ENCODE peak calls at places on chromosomes 3 and 15, in ten cellular contexts. One of them, this sample, is unnamed.

GRCh38 chr15:74387141-74387541 is 19.7 kb upstream of the CYP11A1 start:
- DNase-seq in ascending aorta: no peak
- DNase-seq in fibroblast of mammary gland: no peak
- DNase-seq in astrocyte: no peak
- DNase-seq in K562: peak
- DNase-seq in right atrium auricular region: no peak
- DNase-seq in MM.1S: no peak
- DNase-seq in fibroblast of the aortic adventitia: no peak
- DNase-seq in cardiac fibroblast: no peak
- DNase-seq in choroid plexus epithelial cell: no peak
- DNase-seq in this sample: no peak

GRCh38 chr3:63819151-63819398 is at the start of gene C3orf49:
- DNase-seq in K562: no peak
- DNase-seq in cardiac fibroblast: no peak
- DNase-seq in fibroblast of the aortic adventitia: no peak
- DNase-seq in right atrium auricular region: no peak
- DNase-seq in ascending aorta: no peak
- DNase-seq in fibroblast of mammary gland: no peak
- DNase-seq in MM.1S: no peak
- DNase-seq in astrocyte: no peak
- DNase-seq in choroid plexus epithelial cell: no peak
- DNase-seq in this sample: no peak

GRCh38 chr3:46261926-46262594 is 19.8 kb downstream of the CCR3 start:
- DNase-seq in MM.1S: peak
- DNase-seq in K562: no peak
- DNase-seq in fibroblast of mammary gland: no peak
- DNase-seq in cardiac fibroblast: no peak
- DNase-seq in ascending aorta: no peak
- DNase-seq in choroid plexus epithelial cell: no peak
- DNase-seq in fibroblast of the aortic adventitia: peak
- DNase-seq in astrocyte: no peak
- DNase-seq in right atrium auricular region: no peak
- DNase-seq in this sample: no peak

GRCh38 chr3:196558476-196558875 is 9.9 kb downstream of the WDR53 start:
- DNase-seq in astrocyte: no peak
- DNase-seq in right atrium auricular region: no peak
- DNase-seq in ascending aorta: no peak
- DNase-seq in MM.1S: no peak
- DNase-seq in choroid plexus epithelial cell: no peak
- DNase-seq in fibroblast of the aortic adventitia: no peak
- DNase-seq in cardiac fibroblast: no peak
- DNase-seq in fibroblast of mammary gland: no peak
- DNase-seq in K562: no peak
- DNase-seq in this sample: no peak

GRCh38 chr15:64792282-64792681 is 16.9 kb upstream of the RBPMS2 start:
- DNase-seq in cardiac fibroblast: no peak
- DNase-seq in MM.1S: no peak
- DNase-seq in ascending aorta: no peak
- DNase-seq in right atrium auricular region: no peak
- DNase-seq in astrocyte: peak
- DNase-seq in fibroblast of mammary gland: peak
- DNase-seq in choroid plexus epithelial cell: no peak
- DNase-seq in fibroblast of the aortic adventitia: no peak
- DNase-seq in K562: no peak
- DNase-seq in this sample: no peak

GRCh38 chr3:195729476-195729875 is 8.7 kb downstream of the MUC20 start:
- DNase-seq in fibroblast of the aortic adventitia: no peak
- DNase-seq in K562: no peak
- DNase-seq in right atrium auricular region: no peak
- DNase-seq in cardiac fibroblast: no peak
- DNase-seq in MM.1S: no peak
- DNase-seq in fibroblast of mammary gland: no peak
- DNase-seq in ascending aorta: no peak
- DNase-seq in astrocyte: no peak
- DNase-seq in choroid plexus epithelial cell: no peak
- DNase-seq in this sample: no peak

GRCh38 chr3:16249336-16249735 is 15.4 kb downstream of the DPH3 start:
- DNase-seq in MM.1S: peak
- DNase-seq in fibroblast of mammary gland: peak
- DNase-seq in cardiac fibroblast: peak
- DNase-seq in fibroblast of the aortic adventitia: peak
- DNase-seq in K562: peak
- DNase-seq in ascending aorta: no peak
- DNase-seq in choroid plexus epithelial cell: peak
- DNase-seq in right atrium auricular region: no peak
- DNase-seq in astrocyte: no peak
- DNase-seq in this sample: peak

GRCh38 chr3:48187579-48188265 is 495 bp downstream of the CDC25A start:
- DNase-seq in fibroblast of the aortic adventitia: no peak
- DNase-seq in ascending aorta: no peak
- DNase-seq in MM.1S: peak
- DNase-seq in right atrium auricular region: no peak
- DNase-seq in K562: peak
- DNase-seq in astrocyte: no peak
- DNase-seq in fibroblast of mammary gland: no peak
- DNase-seq in cardiac fibroblast: peak
- DNase-seq in choroid plexus epithelial cell: no peak
- DNase-seq in this sample: peak

GRCh38 chr15:70195171-70195807 is 97.6 kb upstream of the TLE3 start:
- DNase-seq in MM.1S: no peak
- DNase-seq in fibroblast of mammary gland: no peak
- DNase-seq in fibroblast of the aortic adventitia: no peak
- DNase-seq in cardiac fibroblast: no peak
- DNase-seq in astrocyte: no peak
- DNase-seq in right atrium auricular region: no peak
- DNase-seq in K562: no peak
- DNase-seq in choroid plexus epithelial cell: no peak
- DNase-seq in ascending aorta: no peak
- DNase-seq in this sample: no peak

GRCh38 chr15:90819850-90820249 is 48.5 kb upstream of the FURIN start:
- DNase-seq in K562: peak
- DNase-seq in fibroblast of the aortic adventitia: no peak
- DNase-seq in choroid plexus epithelial cell: no peak
- DNase-seq in ascending aorta: no peak
- DNase-seq in cardiac fibroblast: no peak
- DNase-seq in astrocyte: no peak
- DNase-seq in right atrium auricular region: no peak
- DNase-seq in fibroblast of mammary gland: no peak
- DNase-seq in MM.1S: no peak
- DNase-seq in this sample: no peak

GRCh38 chr3:58013099-58013498 is 4.9 kb downstream of the FLNB start:
- DNase-seq in MM.1S: no peak
- DNase-seq in ascending aorta: no peak
- DNase-seq in fibroblast of the aortic adventitia: no peak
- DNase-seq in astrocyte: no peak
- DNase-seq in cardiac fibroblast: no peak
- DNase-seq in fibroblast of mammary gland: no peak
- DNase-seq in right atrium auricular region: no peak
- DNase-seq in K562: no peak
- DNase-seq in choroid plexus epithelial cell: no peak
- DNase-seq in this sample: no peak

GRCh38 chr3:178443634-178444033 is 92.6 kb upstream of the KCNMB2 start:
- DNase-seq in fibroblast of the aortic adventitia: peak
- DNase-seq in right atrium auricular region: no peak
- DNase-seq in fibroblast of mammary gland: peak
- DNase-seq in astrocyte: no peak
- DNase-seq in MM.1S: peak
- DNase-seq in K562: no peak
- DNase-seq in ascending aorta: no peak
- DNase-seq in cardiac fibroblast: peak
- DNase-seq in choroid plexus epithelial cell: peak
- DNase-seq in this sample: peak

GRCh38 chr15:38672814-38673292 is 108.2 kb upstream of the RASGRP1 start:
- DNase-seq in fibroblast of mammary gland: no peak
- DNase-seq in cardiac fibroblast: no peak
- DNase-seq in K562: no peak
- DNase-seq in choroid plexus epithelial cell: no peak
- DNase-seq in ascending aorta: no peak
- DNase-seq in astrocyte: no peak
- DNase-seq in right atrium auricular region: no peak
- DNase-seq in fibroblast of the aortic adventitia: no peak
- DNase-seq in MM.1S: no peak
- DNase-seq in this sample: no peak

GRCh38 chr15:38671675-38672141 is 107.1 kb upstream of the RASGRP1 start:
- DNase-seq in choroid plexus epithelial cell: no peak
- DNase-seq in fibroblast of the aortic adventitia: no peak
- DNase-seq in K562: no peak
- DNase-seq in MM.1S: no peak
- DNase-seq in right atrium auricular region: no peak
- DNase-seq in astrocyte: no peak
- DNase-seq in cardiac fibroblast: no peak
- DNase-seq in fibroblast of mammary gland: peak
- DNase-seq in ascending aorta: no peak
- DNase-seq in this sample: peak

GRCh38 chr15:38671003-38671382 is 106.4 kb upstream of the RASGRP1 start:
- DNase-seq in cardiac fibroblast: no peak
- DNase-seq in choroid plexus epithelial cell: no peak
- DNase-seq in fibroblast of the aortic adventitia: no peak
- DNase-seq in right atrium auricular region: no peak
- DNase-seq in MM.1S: no peak
- DNase-seq in K562: no peak
- DNase-seq in astrocyte: no peak
- DNase-seq in ascending aorta: no peak
- DNase-seq in fibroblast of mammary gland: no peak
- DNase-seq in this sample: no peak

GRCh38 chr15:38678291-38678690 is 113.7 kb upstream of the RASGRP1 start:
- DNase-seq in MM.1S: no peak
- DNase-seq in K562: no peak
- DNase-seq in astrocyte: no peak
- DNase-seq in fibroblast of mammary gland: no peak
- DNase-seq in fibroblast of the aortic adventitia: no peak
- DNase-seq in choroid plexus epithelial cell: no peak
- DNase-seq in cardiac fibroblast: no peak
- DNase-seq in ascending aorta: no peak
- DNase-seq in right atrium auricular region: no peak
- DNase-seq in this sample: no peak

DNA sequence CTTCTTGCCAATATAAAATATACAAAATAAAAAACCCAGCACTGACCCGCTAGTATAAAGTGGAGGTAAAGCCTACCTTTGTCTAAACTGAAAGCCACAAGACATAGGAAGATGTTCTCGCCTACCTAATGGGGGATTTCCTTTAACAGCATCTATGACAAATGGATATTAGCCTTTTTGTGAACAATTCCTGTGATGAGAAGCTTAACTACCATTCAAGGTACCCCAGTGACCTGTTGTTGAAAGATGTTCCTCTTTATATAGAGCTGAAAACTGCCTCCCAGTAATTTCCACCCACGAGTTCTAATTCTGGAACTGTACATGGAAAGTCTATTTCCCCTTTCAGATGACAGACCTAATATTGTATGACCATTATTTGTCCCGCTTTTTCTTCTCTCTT is 109.8 kb upstream of the RASGRP1 start:
- DNase-seq in ascending aorta: no peak
- DNase-seq in cardiac fibroblast: no peak
- DNase-seq in fibroblast of the aortic adventitia: no peak
- DNase-seq in fibroblast of mammary gland: no peak
- DNase-seq in right atrium auricular region: no peak
- DNase-seq in astrocyte: no peak
- DNase-seq in MM.1S: no peak
- DNase-seq in K562: no peak
- DNase-seq in choroid plexus epithelial cell: no peak
- DNase-seq in this sample: no peak
- H3K4me3 ChIP-seq in ascending aorta: no peak
- H3K4me3 ChIP-seq in cardiac fibroblast: no peak
- H3K4me3 ChIP-seq in fibroblast of the aortic adventitia: no peak
- H3K4me3 ChIP-seq in fibroblast of mammary gland: no peak
- H3K4me3 ChIP-seq in right atrium auricular region: no peak
- H3K4me3 ChIP-seq in astrocyte: no peak
- H3K4me3 ChIP-seq in MM.1S: no peak
- H3K4me3 ChIP-seq in K562: no peak
- H3K4me3 ChIP-seq in choroid plexus epithelial cell: no peak
- H3K4me3 ChIP-seq in this sample: no peak

GRCh38 chr3:153215497-153215896 is 53.5 kb downstream of the RAP2B start:
- DNase-seq in right atrium auricular region: no peak
- DNase-seq in fibroblast of mammary gland: no peak
- DNase-seq in K562: no peak
- DNase-seq in MM.1S: no peak
- DNase-seq in fibroblast of the aortic adventitia: no peak
- DNase-seq in astrocyte: no peak
- DNase-seq in ascending aorta: no peak
- DNase-seq in choroid plexus epithelial cell: no peak
- DNase-seq in cardiac fibroblast: no peak
- DNase-seq in this sample: no peak
- TF ChIP-seq CTCF in right atrium auricular region: no peak
- TF ChIP-seq CTCF in fibroblast of mammary gland: no peak
- TF ChIP-seq CTCF in K562: no peak
- TF ChIP-seq CTCF in MM.1S: no peak
- TF ChIP-seq CTCF in fibroblast of the aortic adventitia: no peak
- TF ChIP-seq CTCF in astrocyte: no peak
- TF ChIP-seq CTCF in ascending aorta: no peak
- TF ChIP-seq CTCF in choroid plexus epithelial cell: no peak
- TF ChIP-seq CTCF in cardiac fibroblast: no peak
- TF ChIP-seq CTCF in this sample: no peak

GRCh38 chr3:49812916-49813496 is 747 bp downstream of the UBA7 start:
- DNase-seq in astrocyte: no peak
- DNase-seq in right atrium auricular region: no peak
- DNase-seq in ascending aorta: no peak
- DNase-seq in choroid plexus epithelial cell: no peak
- DNase-seq in K562: no peak
- DNase-seq in cardiac fibroblast: no peak
- DNase-seq in fibroblast of the aortic adventitia: no peak
- DNase-seq in MM.1S: no peak
- DNase-seq in fibroblast of mammary gland: peak
- DNase-seq in this sample: no peak

DNA sequence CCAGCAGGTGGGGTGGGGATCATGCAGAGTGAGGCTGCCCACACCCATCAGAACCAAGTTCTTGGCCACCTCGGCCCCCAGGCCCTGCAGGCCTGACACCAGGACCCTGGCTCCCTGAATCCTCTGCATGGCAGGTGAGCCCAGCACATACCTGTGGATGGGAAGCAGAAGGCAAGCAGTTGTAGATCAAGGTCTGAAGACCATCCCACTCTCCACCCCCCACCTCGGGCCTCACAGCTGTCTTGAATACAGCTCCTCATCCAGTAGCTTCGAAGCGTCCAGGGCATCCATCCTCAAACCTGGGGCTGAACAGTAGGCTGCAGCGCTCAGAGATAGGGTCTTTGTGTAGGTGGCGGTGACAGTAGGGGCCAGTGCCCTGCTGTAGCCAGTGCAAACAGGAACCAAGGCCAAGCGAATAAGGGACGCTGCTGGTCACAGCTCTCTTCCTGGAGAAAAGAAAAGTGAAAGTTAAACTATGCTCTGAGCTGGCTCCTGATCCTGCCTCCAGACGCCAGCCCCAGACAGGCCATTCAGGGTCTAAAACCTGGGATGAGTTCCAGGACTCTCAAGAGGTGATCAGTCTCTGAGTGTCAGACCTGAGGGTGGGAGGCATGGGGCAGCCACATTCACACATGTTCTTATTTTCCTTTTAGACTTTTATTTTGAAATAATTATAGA is at the start of gene UBA7:
- DNase-seq in right atrium auricular region: peak
- DNase-seq in fibroblast of mammary gland: peak
- DNase-seq in fibroblast of the aortic adventitia: peak
- DNase-seq in K562: no peak
- DNase-seq in MM.1S: peak
- DNase-seq in cardiac fibroblast: peak
- DNase-seq in choroid plexus epithelial cell: peak
- DNase-seq in ascending aorta: no peak
- DNase-seq in astrocyte: peak
- DNase-seq in this sample: peak
- H3K4me3 ChIP-seq in right atrium auricular region: peak
- H3K4me3 ChIP-seq in fibroblast of mammary gland: peak
- H3K4me3 ChIP-seq in fibroblast of the aortic adventitia: peak
- H3K4me3 ChIP-seq in K562: no peak
- H3K4me3 ChIP-seq in MM.1S: peak
- H3K4me3 ChIP-seq in cardiac fibroblast: peak
- H3K4me3 ChIP-seq in choroid plexus epithelial cell: peak
- H3K4me3 ChIP-seq in ascending aorta: peak
- H3K4me3 ChIP-seq in astrocyte: peak
- H3K4me3 ChIP-seq in this sample: peak

GRCh38 chr3:138941259-138941885 is 5.6 kb downstream of the FOXL2 start:
- DNase-seq in right atrium auricular region: no peak
- DNase-seq in choroid plexus epithelial cell: peak
- DNase-seq in astrocyte: no peak
- DNase-seq in MM.1S: peak
- DNase-seq in cardiac fibroblast: peak
- DNase-seq in fibroblast of mammary gland: peak
- DNase-seq in fibroblast of the aortic adventitia: peak
- DNase-seq in ascending aorta: no peak
- DNase-seq in K562: peak
- DNase-seq in this sample: peak
- TF ChIP-seq CTCF in right atrium auricular region: no peak
- TF ChIP-seq CTCF in choroid plexus epithelial cell: peak
- TF ChIP-seq CTCF in astrocyte: peak
- TF ChIP-seq CTCF in MM.1S: peak
- TF ChIP-seq CTCF in cardiac fibroblast: peak
- TF ChIP-seq CTCF in fibroblast of mammary gland: peak
- TF ChIP-seq CTCF in fibroblast of the aortic adventitia: peak
- TF ChIP-seq CTCF in ascending aorta: no peak
- TF ChIP-seq CTCF in K562: peak
- TF ChIP-seq CTCF in this sample: peak